ENCODE peak calls at places on chromosome 11, in four cellular contexts. J, U, M and E are unnamed samples.

GRCh38 chr11:86749376-86749775 is 51.0 kb upstream of the PRSS23 start:
- DNase-seq in J (no peak), M (no peak), U (peak), E (no peak)

GRCh38 chr11:36265793-36266628 is 23.2 kb downstream of the COMMD9 start:
- DNase-seq in M (peak), U (peak), J (peak), E (peak)

GRCh38 chr11:103842795-103843194 is 193.6 kb upstream of the DDI1 start:
- DNase-seq in M (peak), U (no peak), J (peak), E (no peak)

GRCh38 chr11:10208045-10208674 is 85.9 kb downstream of the SBF2 start:
- DNase-seq in J (peak), M (peak), U (peak), E (no peak)

GRCh38 chr11:2770556-2771301 is 70.9 kb upstream of the KCNQ1OT1 start:
- DNase-seq in J (no peak), U (peak), M (no peak), E (peak)

GRCh38 chr11:13329670-13330401 is 52.2 kb downstream of the BMAL1 start:
- DNase-seq in U (peak), M (peak), J (no peak), E (no peak)

GRCh38 chr11:33388793-33389525 is 131.8 kb downstream of the HIPK3 start:
- DNase-seq in U (no peak), J (no peak), M (no peak), E (no peak)

GRCh38 chr11:125091247-125091876 is 20.1 kb downstream of the TMEM218 start:
- DNase-seq in M (peak), U (peak), J (peak), E (peak)

GRCh38 chr11:6414874-6415328 is 4.0 kb downstream of the APBB1 start:
- DNase-seq in M (no peak), U (no peak), J (no peak), E (no peak)

GRCh38 chr11:92314499-92314898 is 89.9 kb downstream of the FAT3 start:
- DNase-seq in M (peak), J (no peak), U (no peak), E (no peak)

GRCh38 chr11:516400-516799 is 9.4 kb upstream of the RNH1 start:
- DNase-seq in U (no peak), J (no peak), M (no peak), E (no peak)

GRCh38 chr11:27471067-27471587 is 1.5 kb downstream of the LGR4 start:
- DNase-seq in U (no peak), M (no peak), J (no peak), E (no peak)

GRCh38 chr11:59263225-59263894 is 50.6 kb upstream of the MPEG1 start:
- DNase-seq in M (no peak), U (peak), J (no peak), E (peak)

GRCh38 chr11:32310218-32310601 is 125.1 kb downstream of the WT1 start:
- DNase-seq in M (peak), J (no peak), U (no peak), E (no peak)

GRCh38 chr11:46658259-46658658 is 40.9 kb downstream of the ATG13 start:
- DNase-seq in M (peak), J (peak), U (no peak), E (no peak)

GRCh38 chr11:8262552-8263108 is 1.0 kb downstream of the LMO1 start:
- DNase-seq in J (peak), M (peak), U (peak), E (no peak)

DNA sequence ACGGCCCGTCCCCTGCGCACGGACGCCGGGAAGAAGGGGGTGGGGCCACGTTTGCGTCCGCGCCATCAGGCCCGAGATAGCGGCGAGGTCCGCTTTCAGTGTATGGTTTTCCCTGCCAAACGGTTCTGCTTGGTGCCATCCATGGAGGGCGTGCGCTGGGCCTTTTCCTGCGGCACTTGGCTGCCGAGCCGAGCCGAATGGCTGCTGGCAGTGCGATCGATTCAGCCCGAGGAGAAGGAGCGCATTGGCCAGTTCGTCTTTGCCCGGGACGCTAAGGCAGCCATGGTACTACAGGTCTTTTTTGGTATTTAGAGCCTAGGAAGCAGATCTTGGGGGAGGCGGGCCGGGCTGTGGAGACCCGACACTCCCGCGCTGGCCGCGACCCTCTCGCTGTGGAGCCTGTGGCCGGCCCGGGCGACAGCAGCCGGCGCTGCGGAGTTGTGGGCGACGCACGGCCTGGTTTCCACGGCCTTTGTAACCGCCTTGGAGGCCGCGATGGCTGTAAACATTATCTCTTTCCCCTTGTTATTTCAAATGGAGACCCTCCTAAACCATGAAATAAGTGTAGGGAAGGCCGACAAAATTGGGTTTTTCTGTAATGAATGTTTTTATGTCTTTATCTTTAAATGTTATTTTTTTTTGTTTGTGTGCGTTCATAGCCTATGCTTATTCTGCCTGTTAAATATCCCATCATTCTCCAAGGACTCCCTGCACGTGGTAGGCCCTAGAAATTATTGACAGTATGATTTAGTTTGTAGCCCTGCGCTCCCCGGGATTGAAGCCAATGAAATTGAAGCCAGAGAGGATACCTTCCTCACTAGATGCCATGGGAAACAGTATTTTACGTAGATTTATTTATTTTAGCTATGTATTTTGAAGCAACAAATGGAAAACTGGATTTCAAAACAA is at the start of gene AASDHPPT:
- DNase-seq in J (no peak), M (peak), U (peak), E (no peak)
- TF ChIP-seq CTCF in J (no peak), M (no peak), U (no peak), E (no peak)

GRCh38 chr11:64312947-64313346 is 4.4 kb downstream of the TRMT112 start:
- DNase-seq in U (no peak), M (no peak), J (no peak), E (no peak)

GRCh38 chr11:64313491-64314145 is 3.7 kb downstream of the TRMT112 start:
- DNase-seq in J (no peak), M (peak), U (no peak), E (peak)

GRCh38 chr11:64314805-64315561 is 2.4 kb downstream of the TRMT112 start:
- DNase-seq in U (no peak), M (no peak), J (no peak), E (peak)

GRCh38 chr11:64317325-64317960 is at the start of gene TRMT112:
- DNase-seq in J (peak), M (peak), U (peak), E (peak)

GRCh38 chr11:64314146-64314804 is 3.1 kb downstream of the TRMT112 start:
- DNase-seq in U (no peak), J (no peak), M (no peak), E (no peak)
- TF ChIP-seq CTCF in U (peak), J (peak), M (peak), E (no peak)

DNA sequence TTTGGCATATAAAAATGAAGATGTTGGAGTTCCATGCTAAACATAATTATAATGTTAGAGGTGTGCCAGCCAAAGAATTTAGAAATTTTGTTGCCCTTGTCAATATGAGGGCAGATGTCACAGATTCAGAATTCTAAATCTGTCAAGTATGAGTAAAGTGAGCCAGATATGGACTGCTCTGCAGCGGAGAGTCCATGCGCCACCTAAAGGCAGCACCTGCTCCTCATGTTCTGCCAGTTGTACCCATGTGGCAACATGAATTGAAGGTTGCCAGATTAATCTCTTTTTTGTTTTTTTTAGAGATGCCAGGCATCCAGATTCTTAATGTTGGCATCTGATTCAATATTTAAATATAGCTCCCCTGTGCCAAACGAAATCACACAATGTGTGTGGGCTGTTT is 678.6 kb upstream of the ANO5 start:
- DNase-seq in M (no peak), U (peak), J (no peak), E (no peak)
- TF ChIP-seq CTCF in M (no peak), U (peak), J (no peak), E (peak)

GRCh38 chr11:61460986-61461385 is 31.1 kb downstream of the SDHAF2 start:
- DNase-seq in M (no peak), U (no peak), J (no peak), E (no peak)
- TF ChIP-seq CTCF in M (no peak), U (peak), J (no peak), E (no peak)

GRCh38 chr11:120239713-120240640 is at the start of gene POU2F3:
- DNase-seq in M (no peak), U (peak), J (no peak), E (no peak)
- TF ChIP-seq CTCF in M (no peak), U (peak), J (no peak), E (peak)

GRCh38 chr11:120306519-120307242 is 18.4 kb upstream of the TLCD5 start:
- DNase-seq in U (peak), J (peak), M (peak), E (peak)
- TF ChIP-seq CTCF in U (peak), J (peak), M (peak), E (peak)

DNA sequence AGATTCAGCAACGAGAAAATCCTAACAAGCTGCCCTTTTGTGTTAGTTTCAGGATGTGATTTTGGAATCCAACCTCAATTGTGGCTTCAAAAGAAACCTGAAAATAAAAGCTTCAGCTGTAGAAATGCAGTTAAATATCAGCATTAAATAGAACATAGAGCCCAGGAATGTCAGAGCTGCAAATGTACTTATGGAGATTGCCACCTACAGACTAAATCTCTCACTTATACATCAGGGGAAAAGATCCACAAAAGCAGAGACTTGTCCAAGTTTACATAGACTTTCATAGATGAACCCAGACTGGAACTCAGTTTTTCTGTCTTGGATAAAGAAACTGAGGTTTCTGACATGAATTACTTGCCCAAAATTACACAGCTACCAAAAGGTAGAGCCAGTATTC is 446.6 kb downstream of the DLG2 start:
- DNase-seq in U (no peak), M (no peak), J (no peak), E (no peak)
- TF ChIP-seq CTCF in U (no peak), M (no peak), J (no peak), E (no peak)

GRCh38 chr11:43577566-43578264 is 102.8 kb upstream of the HSD17B12 start:
- DNase-seq in M (no peak), J (no peak), U (no peak), E (no peak)

GRCh38 chr11:43574949-43575915 is 105.3 kb upstream of the HSD17B12 start:
- DNase-seq in J (no peak), M (peak), U (peak), E (no peak)

GRCh38 chr11:43575931-43576833 is 104.4 kb upstream of the HSD17B12 start:
- DNase-seq in M (no peak), U (no peak), J (no peak), E (no peak)

GRCh38 chr11:43578346-43579170 is 102.0 kb upstream of the HSD17B12 start:
- DNase-seq in U (no peak), M (peak), J (peak), E (no peak)

GRCh38 chr11:43576834-43577521 is 103.6 kb upstream of the HSD17B12 start:
- DNase-seq in M (peak), J (no peak), U (peak), E (no peak)
- TF ChIP-seq CTCF in M (peak), J (peak), U (peak), E (no peak)

DNA sequence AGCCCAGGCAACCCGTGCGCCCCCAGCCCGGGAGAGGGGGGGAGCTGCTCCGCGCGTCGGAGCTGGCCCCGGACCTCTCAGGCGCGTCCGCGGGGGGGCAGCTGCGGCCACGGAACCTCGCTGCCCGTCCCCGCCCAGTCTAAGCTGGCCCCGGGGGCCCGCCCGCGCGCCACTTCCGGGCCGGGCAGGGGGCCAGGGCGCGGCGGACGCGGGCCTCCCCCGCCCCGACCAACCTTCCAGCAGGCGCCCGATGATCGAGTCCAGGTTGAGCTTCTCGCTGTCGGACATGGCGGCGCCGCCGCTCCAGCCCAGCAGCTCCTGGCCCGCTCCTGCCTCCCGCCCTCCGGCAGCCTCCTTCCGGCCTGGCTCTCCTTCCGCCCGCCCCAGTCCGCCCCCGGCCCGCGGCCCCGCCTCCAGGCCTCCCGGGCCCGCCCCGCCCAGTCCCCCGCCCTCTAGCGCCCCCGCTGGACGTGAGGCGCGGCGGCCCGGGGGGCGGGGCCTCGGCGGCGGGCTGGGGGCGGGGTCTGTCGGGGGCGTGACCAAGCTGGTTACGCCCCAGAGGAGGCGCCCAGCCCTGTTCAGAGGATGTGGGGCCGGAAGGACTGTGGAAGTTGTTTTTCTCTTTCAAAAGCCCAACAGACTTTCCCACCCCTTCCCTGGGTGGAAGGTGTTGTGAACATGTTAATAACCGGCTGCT is at the start of gene PPP1CA:
- DNase-seq in M (peak), U (peak), J (peak), E (peak)
- TF ChIP-seq CTCF in M (no peak), U (peak), J (no peak), E (peak)